ENCODE peak calls at places on chromosomes 5 and 9, in four cellular contexts. One of them, this sample, is unnamed.

GRCh38 chr5:127001621-127002296 is 28.6 kb downstream of the MARCHF3 start:
- DNase-seq in stimulated activated CD4-positive, alpha-beta T cell treated with anti-CD3 and anti-CD28 coated beads, Interleukin-1b, Interleukin-23, amount 100 ng/mL, for 24 hours: no peak
- DNase-seq in dermis blood vessel endothelial cell: peak; percentile 71
- DNase-seq in caudate nucleus: no peak
- DNase-seq in this sample: no peak

GRCh38 chr5:159749146-159749545 is 167.1 kb upstream of the ADRA1B start:
- DNase-seq in stimulated activated CD4-positive, alpha-beta T cell treated with anti-CD3 and anti-CD28 coated beads, Interleukin-1b, Interleukin-23, amount 100 ng/mL, for 24 hours: no peak
- DNase-seq in dermis blood vessel endothelial cell: no peak
- DNase-seq in caudate nucleus: no peak
- DNase-seq in this sample: no peak

GRCh38 chr5:96548941-96549340 is 113.2 kb upstream of the CAST start:
- DNase-seq in stimulated activated CD4-positive, alpha-beta T cell treated with anti-CD3 and anti-CD28 coated beads, Interleukin-1b, Interleukin-23, amount 100 ng/mL, for 24 hours: no peak
- DNase-seq in dermis blood vessel endothelial cell: no peak
- DNase-seq in caudate nucleus: no peak
- DNase-seq in this sample: no peak

GRCh38 chr5:123215929-123216702 is 127.1 kb downstream of the PRDM6 start:
- DNase-seq in stimulated activated CD4-positive, alpha-beta T cell treated with anti-CD3 and anti-CD28 coated beads, Interleukin-1b, Interleukin-23, amount 100 ng/mL, for 24 hours: no peak
- DNase-seq in dermis blood vessel endothelial cell: no peak
- DNase-seq in caudate nucleus: no peak
- DNase-seq in this sample: no peak

GRCh38 chr9:90368241-90368640 is 274.4 kb downstream of the DIRAS2 start:
- DNase-seq in stimulated activated CD4-positive, alpha-beta T cell treated with anti-CD3 and anti-CD28 coated beads, Interleukin-1b, Interleukin-23, amount 100 ng/mL, for 24 hours: no peak
- DNase-seq in dermis blood vessel endothelial cell: no peak
- DNase-seq in caudate nucleus: no peak
- DNase-seq in this sample: no peak

GRCh38 chr5:160787247-160787646 is 64.8 kb downstream of the ATP10B start:
- DNase-seq in stimulated activated CD4-positive, alpha-beta T cell treated with anti-CD3 and anti-CD28 coated beads, Interleukin-1b, Interleukin-23, amount 100 ng/mL, for 24 hours: no peak
- DNase-seq in dermis blood vessel endothelial cell: no peak
- DNase-seq in caudate nucleus: no peak
- DNase-seq in this sample: no peak

GRCh38 chr5:141338538-141339306 is at the start of gene PCDHGA2:
- DNase-seq in stimulated activated CD4-positive, alpha-beta T cell treated with anti-CD3 and anti-CD28 coated beads, Interleukin-1b, Interleukin-23, amount 100 ng/mL, for 24 hours: no peak
- DNase-seq in dermis blood vessel endothelial cell: peak; percentile 72
- DNase-seq in caudate nucleus: no peak
- DNase-seq in this sample: no peak

GRCh38 chr5:96913233-96913632 is 22.6 kb upstream of the LNPEP start:
- DNase-seq in stimulated activated CD4-positive, alpha-beta T cell treated with anti-CD3 and anti-CD28 coated beads, Interleukin-1b, Interleukin-23, amount 100 ng/mL, for 24 hours: no peak
- DNase-seq in dermis blood vessel endothelial cell: no peak
- DNase-seq in caudate nucleus: no peak
- DNase-seq in this sample: no peak

GRCh38 chr9:131358438-131359029 is 35.4 kb upstream of the PRRC2B start:
- DNase-seq in stimulated activated CD4-positive, alpha-beta T cell treated with anti-CD3 and anti-CD28 coated beads, Interleukin-1b, Interleukin-23, amount 100 ng/mL, for 24 hours: no peak
- DNase-seq in dermis blood vessel endothelial cell: no peak
- DNase-seq in caudate nucleus: no peak
- DNase-seq in this sample: no peak

GRCh38 chr9:137965177-137965795 is 87.7 kb downstream of the CACNA1B start:
- DNase-seq in stimulated activated CD4-positive, alpha-beta T cell treated with anti-CD3 and anti-CD28 coated beads, Interleukin-1b, Interleukin-23, amount 100 ng/mL, for 24 hours: no peak
- DNase-seq in dermis blood vessel endothelial cell: no peak
- DNase-seq in caudate nucleus: no peak
- DNase-seq in this sample: no peak

GRCh38 chr5:150627731-150628545 is 12.5 kb upstream of the SYNPO start:
- DNase-seq in stimulated activated CD4-positive, alpha-beta T cell treated with anti-CD3 and anti-CD28 coated beads, Interleukin-1b, Interleukin-23, amount 100 ng/mL, for 24 hours: no peak
- DNase-seq in dermis blood vessel endothelial cell: no peak
- DNase-seq in caudate nucleus: no peak
- DNase-seq in this sample: no peak

GRCh38 chr5:149838881-149839739 is 105.5 kb downstream of the PDE6A start:
- DNase-seq in stimulated activated CD4-positive, alpha-beta T cell treated with anti-CD3 and anti-CD28 coated beads, Interleukin-1b, Interleukin-23, amount 100 ng/mL, for 24 hours: no peak
- DNase-seq in dermis blood vessel endothelial cell: peak; percentile 70
- DNase-seq in caudate nucleus: peak; percentile 20
- DNase-seq in this sample: no peak

GRCh38 chr5:139652788-139653241 is 4.7 kb downstream of the CXXC5 start:
- DNase-seq in stimulated activated CD4-positive, alpha-beta T cell treated with anti-CD3 and anti-CD28 coated beads, Interleukin-1b, Interleukin-23, amount 100 ng/mL, for 24 hours: no peak
- DNase-seq in dermis blood vessel endothelial cell: no peak
- DNase-seq in caudate nucleus: no peak
- DNase-seq in this sample: no peak

GRCh38 chr5:1563617-1564181 is 39.9 kb upstream of the LPCAT1 start:
- DNase-seq in stimulated activated CD4-positive, alpha-beta T cell treated with anti-CD3 and anti-CD28 coated beads, Interleukin-1b, Interleukin-23, amount 100 ng/mL, for 24 hours: no peak
- DNase-seq in dermis blood vessel endothelial cell: no peak
- DNase-seq in caudate nucleus: no peak
- DNase-seq in this sample: no peak

GRCh38 chr5:88881566-88881965 is 1.4 kb downstream of the MEF2C start:
- DNase-seq in stimulated activated CD4-positive, alpha-beta T cell treated with anti-CD3 and anti-CD28 coated beads, Interleukin-1b, Interleukin-23, amount 100 ng/mL, for 24 hours: no peak
- DNase-seq in dermis blood vessel endothelial cell: peak; percentile 65
- DNase-seq in caudate nucleus: no peak
- DNase-seq in this sample: no peak

GRCh38 chr9:114012126-114012525 is 66.0 kb downstream of the AMBP start:
- DNase-seq in stimulated activated CD4-positive, alpha-beta T cell treated with anti-CD3 and anti-CD28 coated beads, Interleukin-1b, Interleukin-23, amount 100 ng/mL, for 24 hours: no peak
- DNase-seq in dermis blood vessel endothelial cell: no peak
- DNase-seq in caudate nucleus: no peak
- DNase-seq in this sample: no peak

GRCh38 chr9:97985058-97985861 is 2.1 kb downstream of the ANP32B start:
- DNase-seq in stimulated activated CD4-positive, alpha-beta T cell treated with anti-CD3 and anti-CD28 coated beads, Interleukin-1b, Interleukin-23, amount 100 ng/mL, for 24 hours: peak; percentile 26
- DNase-seq in dermis blood vessel endothelial cell: peak; percentile 51
- DNase-seq in caudate nucleus: no peak
- DNase-seq in this sample: peak; percentile 10

GRCh38 chr5:174078416-174078815 is 32.9 kb downstream of the NSG2 start:
- DNase-seq in stimulated activated CD4-positive, alpha-beta T cell treated with anti-CD3 and anti-CD28 coated beads, Interleukin-1b, Interleukin-23, amount 100 ng/mL, for 24 hours: no peak
- DNase-seq in dermis blood vessel endothelial cell: no peak
- DNase-seq in caudate nucleus: no peak
- DNase-seq in this sample: no peak

GRCh38 chr5:67306997-67307580 is 110.5 kb upstream of the CD180 start:
- DNase-seq in stimulated activated CD4-positive, alpha-beta T cell treated with anti-CD3 and anti-CD28 coated beads, Interleukin-1b, Interleukin-23, amount 100 ng/mL, for 24 hours: no peak
- DNase-seq in dermis blood vessel endothelial cell: no peak
- DNase-seq in caudate nucleus: no peak
- DNase-seq in this sample: no peak

GRCh38 chr9:14351206-14351605 is 37.3 kb upstream of the NFIB start:
- DNase-seq in stimulated activated CD4-positive, alpha-beta T cell treated with anti-CD3 and anti-CD28 coated beads, Interleukin-1b, Interleukin-23, amount 100 ng/mL, for 24 hours: no peak
- DNase-seq in dermis blood vessel endothelial cell: peak; percentile 44
- DNase-seq in caudate nucleus: no peak
- DNase-seq in this sample: no peak

This sample was measured in activated naive CD8-positive, alpha-beta T cell treated with anti-CD3 and anti-CD28 coated beads, Interleukin-2, amount 50 U/mL, for 16 hours.